ENCODE peak calls at places on chromosomes 7 and 10, in nine cellular contexts. O is MCF 10A; Q is fibroblast of lung; T is bronchial epithelial cell; C is CD8-positive, alpha-beta T cell; P is A549; L is AG04450; Z is foreskin fibroblast; R is left ventricle myocardium inferior. H is an unnamed sample.
A peak's percentile ranks its signal among the peaks of the same experiment; 100 is the strongest.

GRCh38 chr7:55075464-55075971 is 56.7 kb downstream of the EGFR start:
- DNase-seq in Q (no peak), L (no peak), R (peak; percentile 53), P (no peak), C (no peak), O (no peak), Z (no peak), T (no peak), H (no peak)

GRCh38 chr10:88311264-88311663 is 271.9 kb downstream of the RNLS start:
- DNase-seq in Q (no peak), T (no peak), O (no peak), P (no peak), R (no peak), C (no peak), L (no peak), Z (no peak), H (no peak)

GRCh38 chr7:136333636-136334035 is 356.5 kb upstream of the MTPN start:
- DNase-seq in Z (no peak), P (no peak), L (no peak), R (no peak), Q (no peak), O (no peak), T (no peak), C (no peak), H (no peak)

GRCh38 chr7:2404714-2405119 is 1.3 kb downstream of the CHST12 start:
- DNase-seq in L (no peak), P (no peak), Q (no peak), Z (no peak), R (no peak), O (no peak), T (no peak), C (no peak), H (no peak)

GRCh38 chr10:34206078-34206477 is 609.0 kb downstream of the PARD3 start:
- DNase-seq in O (no peak), L (no peak), P (no peak), Q (no peak), C (no peak), T (no peak), Z (no peak), R (no peak), H (no peak)

GRCh38 chr10:26430641-26431163 is 7.4 kb upstream of the APBB1IP start:
- DNase-seq in Q (no peak), C (no peak), L (no peak), T (no peak), O (no peak), Z (no peak), P (no peak), R (no peak), H (no peak)

GRCh38 chr7:55591282-55591931 is 19.1 kb upstream of the VOPP1 start:
- DNase-seq in Z (no peak), C (no peak), O (no peak), Q (no peak), R (no peak), P (peak; percentile 5), T (no peak), L (no peak), H (no peak)

GRCh38 chr10:74991435-74991834 is 120.0 kb upstream of the SAMD8 start:
- DNase-seq in O (peak; percentile 6), Z (peak; percentile 4), Q (no peak), L (no peak), P (peak; percentile 75), T (peak; percentile 69), R (no peak), C (no peak), H (no peak)

GRCh38 chr7:132249591-132249971 is 326.7 kb downstream of the PLXNA4 start:
- DNase-seq in P (peak; percentile 56), C (no peak), Q (peak; percentile 31), R (no peak), L (no peak), Z (no peak), T (peak; percentile 16), O (peak; percentile 39), H (no peak)

GRCh38 chr7:93717217-93717900 is 142.8 kb upstream of the CALCR start:
- DNase-seq in O (peak; percentile 23), R (no peak), T (peak; percentile 90), Z (peak; percentile 13), P (no peak), Q (peak; percentile 73), L (no peak), C (no peak), H (no peak)

GRCh38 chr7:452791-453455 is 66.7 kb downstream of the PDGFA start:
- DNase-seq in P (no peak), R (no peak), L (no peak), Q (no peak), C (no peak), O (no peak), T (no peak), Z (no peak), H (no peak)

GRCh38 chr10:28503114-28503513 is 29.8 kb upstream of the WAC start:
- DNase-seq in P (no peak), O (peak; percentile 88), R (no peak), Z (no peak), C (no peak), Q (peak; percentile 15), L (no peak), T (peak; percentile 20), H (no peak)

GRCh38 chr10:117137911-117138642 is at the start of gene VAX1:
- DNase-seq in R (no peak), P (peak; percentile 66), Z (no peak), C (no peak), O (no peak), T (no peak), L (no peak), Q (no peak), H (no peak)

GRCh38 chr10:60896715-60897114 is 47.3 kb downstream of the RHOBTB1 start:
- DNase-seq in O (no peak), R (no peak), C (no peak), L (no peak), Z (no peak), P (no peak), T (no peak), Q (peak; percentile 55), H (no peak)

GRCh38 chr10:21336476-21337170 is 188.9 kb downstream of the SKIDA1 start:
- DNase-seq in P (peak; percentile 86), Z (peak; percentile 93), O (peak; percentile 97), T (peak; percentile 95), Q (peak; percentile 97), C (no peak), L (peak; percentile 91), R (peak; percentile 28), H (peak; percentile 70)

GRCh38 chr7:112009081-112009480 is 197.1 kb downstream of the DOCK4 start:
- DNase-seq in Q (peak; percentile 79), T (peak; percentile 62), C (no peak), L (peak; percentile 21), R (no peak), Z (peak; percentile 48), P (no peak), O (peak; percentile 59), H (peak; percentile 24)

GRCh38 chr10:79086822-79087221 is 18.1 kb downstream of the ZMIZ1 start:
- DNase-seq in O (no peak), Q (no peak), Z (no peak), R (no peak), T (no peak), L (no peak), C (no peak), P (no peak), H (no peak)

GRCh38 chr7:158394936-158395335 is 192.7 kb downstream of the PTPRN2 start:
- DNase-seq in Q (no peak), P (peak; percentile 75), T (no peak), L (no peak), Z (no peak), C (peak; percentile 11), O (peak; percentile 48), R (peak; percentile 25), H (no peak)

GRCh38 chr10:72881291-72881690 is 12.2 kb upstream of the OIT3 start:
- DNase-seq in T (no peak), P (no peak), Q (no peak), O (no peak), C (no peak), R (no peak), L (no peak), Z (no peak), H (no peak)

GRCh38 chr7:47534322-47535032 is 47.4 kb downstream of the TNS3 start:
- DNase-seq in R (no peak), Q (peak; percentile 63), C (no peak), O (no peak), L (no peak), T (peak; percentile 92), Z (no peak), P (no peak), H (no peak)
- TF ChIP-seq CTCF in R (no peak), Q (peak; percentile 6), C (no peak), O (no peak), L (peak; percentile 21), T (peak; percentile 35), Z (no peak), P (no peak), H (no peak)

GRCh38 chr7:4164556-4164955 is 517.5 kb upstream of the FOXK1 start:
- DNase-seq in C (no peak), P (peak; percentile 40), R (no peak), Z (no peak), O (no peak), Q (no peak), L (no peak), T (no peak), H (no peak)
- TF ChIP-seq CTCF in C (no peak), P (no peak), R (no peak), Z (no peak), O (no peak), Q (no peak), L (no peak), T (no peak), H (no peak)

GRCh38 chr7:25952277-25953057 is 199.5 kb upstream of the NFE2L3 start:
- DNase-seq in R (no peak), C (no peak), Z (no peak), L (no peak), P (no peak), T (no peak), O (no peak), Q (no peak), H (no peak)

GRCh38 chr7:25951414-25952276 is 200.4 kb upstream of the NFE2L3 start:
- DNase-seq in T (peak; percentile 20), C (no peak), R (no peak), Z (no peak), Q (no peak), P (peak; percentile 26), L (no peak), O (no peak), H (no peak)

GRCh38 chr7:25950488-25951413 is 201.2 kb upstream of the NFE2L3 start:
- DNase-seq in O (peak; percentile 90), Z (peak; percentile 51), C (peak; percentile 79), Q (peak; percentile 52), L (no peak), R (peak; percentile 85), P (peak; percentile 28), T (peak; percentile 70), H (peak; percentile 52)

GRCh38 chr7:25947669-25948516 is 204.1 kb upstream of the NFE2L3 start:
- DNase-seq in C (no peak), P (no peak), L (no peak), O (no peak), T (no peak), Z (no peak), Q (peak; percentile 11), R (no peak), H (no peak)

GRCh38 chr7:25949672-25950487 is 202.1 kb upstream of the NFE2L3 start:
- DNase-seq in O (no peak), R (no peak), P (no peak), L (no peak), T (no peak), Z (no peak), C (no peak), Q (no peak), H (no peak)
- TF ChIP-seq CTCF in O (no peak), R (no peak), P (no peak), L (no peak), T (no peak), Z (no peak), C (no peak), Q (no peak), H (no peak)

GRCh38 chr7:109092268-109092667 is 522.6 kb downstream of the DNAJB9 start:
- DNase-seq in L (no peak), R (no peak), T (no peak), Z (no peak), O (no peak), C (no peak), P (no peak), Q (no peak), H (no peak)
- TF ChIP-seq CTCF in L (no peak), R (no peak), T (no peak), Z (no peak), O (no peak), C (no peak), P (no peak), Q (no peak), H (no peak)